ENCODE peak calls at places on chromosomes 6 and 20, in eight cellular contexts. W, P, L, A, S, Z, T and H are unnamed samples.

GRCh38 chr6:5279891-5280338 is 18.6 kb downstream of the FARS2 start:
- DNase-seq in T (no peak), Z (no peak), P (no peak), L (no peak), W (no peak), S (no peak), A (no peak), H (no peak)

GRCh38 chr6:31771992-31772358 is 5.2 kb downstream of the VWA7 start:
- DNase-seq in P (no peak), S (no peak), A (no peak), T (peak), L (no peak), W (no peak), Z (no peak), H (no peak)

GRCh38 chr20:53750827-53751393 is 157.3 kb upstream of the ZNF217 start:
- DNase-seq in S (peak), P (no peak), A (peak), W (no peak), Z (no peak), L (peak), T (peak), H (peak)

GRCh38 chr6:56827908-56828649 is 126.8 kb upstream of the BEND6 start:
- DNase-seq in S (no peak), W (no peak), A (no peak), L (peak), T (no peak), Z (no peak), P (no peak), H (no peak)

GRCh38 chr6:105808571-105808970 is 277.6 kb upstream of the PRDM1 start:
- DNase-seq in L (peak), Z (no peak), S (no peak), A (no peak), T (no peak), P (no peak), W (no peak), H (no peak)

GRCh38 chr20:44959082-44959895 is 908 bp downstream of the TOMM34 start:
- DNase-seq in T (peak), L (peak), S (peak), P (peak), Z (peak), A (peak), W (no peak), H (no peak)

GRCh38 chr20:52783769-52784168 is 188.4 kb upstream of the TSHZ2 start:
- DNase-seq in A (no peak), L (peak), P (peak), T (peak), S (no peak), W (no peak), Z (peak), H (no peak)

GRCh38 chr6:21953831-21954801 is 342.7 kb downstream of the PRL start:
- DNase-seq in A (peak), T (peak), S (peak), W (no peak), Z (no peak), L (peak), P (peak), H (peak)

GRCh38 chr6:134553941-134554340 is 236.0 kb upstream of the SGK1 start:
- DNase-seq in A (no peak), W (no peak), Z (no peak), S (no peak), L (no peak), P (no peak), T (no peak), H (no peak)